ENCODE peak calls at places on chromosomes 3 and 15, in seven cellular contexts. R is breast epithelium, V is heart right ventricle, Z is pancreas, Q is A673, I is psoas muscle, D is lower lobe of right lung. J is an unnamed sample.

GRCh38 chr3:149653564-149653963 is 4.3 kb downstream of the WWTR1 start:
- DNase-seq in I (no peak), Z (no peak), D (no peak), V (no peak), R (no peak), Q (no peak), J (no peak)

GRCh38 chr3:195542261-195542660 is 864 bp downstream of the PPP1R2 start:
- DNase-seq in V (no peak), D (no peak), Q (no peak), I (no peak), R (no peak), Z (no peak), J (no peak)

GRCh38 chr3:32544894-32545293 is 25.8 kb downstream of the DYNC1LI1 start:
- DNase-seq in D (no peak), Q (no peak), R (no peak), V (no peak), I (no peak), Z (no peak), J (no peak)

GRCh38 chr3:158845748-158846350 is 44.0 kb downstream of the MFSD1 start:
- DNase-seq in I (no peak), Q (peak; percentile 41), Z (peak; percentile 9), V (peak; percentile 13), D (no peak), R (no peak), J (peak; percentile 45)

GRCh38 chr3:77071364-77071763 is 31.5 kb downstream of the ROBO2 start:
- DNase-seq in I (no peak), Q (no peak), R (no peak), Z (no peak), D (no peak), V (no peak), J (no peak)

GRCh38 chr15:42863572-42864239 is 56.9 kb downstream of the TTBK2 start:
- DNase-seq in R (no peak), Q (no peak), V (no peak), Z (peak; percentile 11), I (no peak), D (no peak), J (no peak)

GRCh38 chr3:7015683-7016440 is 154.9 kb downstream of the GRM7 start:
- DNase-seq in V (no peak), Z (no peak), I (no peak), Q (no peak), R (no peak), D (no peak), J (no peak)

GRCh38 chr3:96959902-96960596 is 145.7 kb downstream of the EPHA6 start:
- DNase-seq in D (no peak), R (no peak), Q (no peak), V (no peak), Z (no peak), I (no peak), J (no peak)

GRCh38 chr15:43249699-43250203 is 17.0 kb downstream of the TGM5 start:
- DNase-seq in I (no peak), D (no peak), Q (no peak), Z (no peak), V (no peak), R (no peak), J (no peak)

GRCh38 chr3:127226451-127226850 is 33.5 kb downstream of the PRR23E start:
- DNase-seq in R (no peak), D (no peak), V (no peak), Z (no peak), I (no peak), Q (no peak), J (no peak)

GRCh38 chr3:197456271-197457091 is 99.3 kb downstream of the BDH1 start:
- DNase-seq in D (peak; percentile 92), Z (peak; percentile 71), V (peak; percentile 85), R (peak; percentile 80), I (peak; percentile 92), Q (peak; percentile 91), J (peak; percentile 69)

GRCh38 chr15:27486676-27487290 is 515.8 kb downstream of the GABRG3 start:
- DNase-seq in D (no peak), Z (no peak), Q (no peak), V (no peak), I (no peak), R (no peak), J (no peak)

DNA sequence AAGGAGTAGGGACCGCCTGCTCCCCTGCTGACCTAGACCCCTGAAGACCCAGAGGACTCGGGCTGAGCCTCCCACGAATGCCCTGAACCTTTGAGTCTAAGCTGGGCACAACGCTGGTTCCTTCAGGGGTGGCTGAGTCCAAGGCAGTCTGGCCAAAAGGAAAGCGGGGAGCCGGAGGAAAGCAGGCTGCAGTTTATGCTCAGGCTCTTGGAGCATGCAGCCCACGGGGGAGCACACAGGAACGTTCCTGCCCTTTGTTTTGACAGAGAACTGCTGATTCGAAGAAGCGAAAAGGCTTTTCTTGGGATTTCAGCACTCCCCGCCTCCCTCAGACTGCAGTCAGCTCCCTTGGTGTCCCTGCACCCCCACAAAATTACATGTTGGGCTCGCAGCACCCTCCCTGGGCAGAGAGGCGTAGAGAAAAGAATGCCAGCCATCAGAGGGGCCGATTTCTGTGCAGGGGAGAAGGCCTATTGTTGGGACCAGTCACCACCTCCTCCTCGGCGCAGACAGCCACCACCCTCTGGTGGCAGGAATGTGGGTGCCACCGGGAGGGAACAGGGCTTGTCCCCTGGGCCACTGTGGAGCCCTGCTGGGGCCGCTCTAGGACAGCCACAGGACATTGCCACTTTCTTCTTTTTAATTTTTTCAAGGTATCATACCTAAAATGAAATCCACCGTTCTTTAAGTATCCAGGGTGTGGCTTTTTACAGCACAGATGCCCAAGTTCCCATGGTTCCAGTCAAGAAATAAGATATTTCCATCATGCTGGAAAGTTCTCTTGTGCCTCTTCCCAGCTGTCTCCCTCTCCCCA is 72.2 kb downstream of the SMAD6 start:
- DNase-seq in D (peak; percentile 88), Z (peak; percentile 87), V (peak; percentile 89), R (peak; percentile 89), I (peak; percentile 91), Q (peak; percentile 93), J (peak; percentile 42)
- H3K4me1 ChIP-seq in D (peaks cover 55% of the 10 kb centered on the region), Z (peaks cover 38% of the 10 kb centered on the region), V (peaks cover 82% of the 10 kb centered on the region), R (no peaks in the 10 kb centered on the region), I (peaks cover 16% of the 10 kb centered on the region), Q (peaks cover 55% of the 10 kb centered on the region), J (no peaks in the 10 kb centered on the region)

GRCh38 chr15:77068633-77069032 is 2.3 kb downstream of the TSPAN3 start:
- DNase-seq in V (no peak), R (no peak), Z (no peak), I (no peak), Q (no peak), D (no peak), J (no peak)

GRCh38 chr15:77069521-77070121 is 1.3 kb downstream of the TSPAN3 start:
- DNase-seq in Q (peak; percentile 26), V (no peak), R (no peak), D (peak; percentile 56), Z (peak; percentile 28), I (no peak), J (no peak)

GRCh38 chr15:77070180-77070499 is 769 bp downstream of the TSPAN3 start:
- DNase-seq in V (no peak), R (no peak), Q (no peak), D (no peak), Z (no peak), I (no peak), J (no peak)

GRCh38 chr15:77066961-77067690 is 3.8 kb downstream of the TSPAN3 start:
- DNase-seq in Q (no peak), V (no peak), Z (no peak), I (no peak), R (no peak), D (no peak), J (no peak)

DNA sequence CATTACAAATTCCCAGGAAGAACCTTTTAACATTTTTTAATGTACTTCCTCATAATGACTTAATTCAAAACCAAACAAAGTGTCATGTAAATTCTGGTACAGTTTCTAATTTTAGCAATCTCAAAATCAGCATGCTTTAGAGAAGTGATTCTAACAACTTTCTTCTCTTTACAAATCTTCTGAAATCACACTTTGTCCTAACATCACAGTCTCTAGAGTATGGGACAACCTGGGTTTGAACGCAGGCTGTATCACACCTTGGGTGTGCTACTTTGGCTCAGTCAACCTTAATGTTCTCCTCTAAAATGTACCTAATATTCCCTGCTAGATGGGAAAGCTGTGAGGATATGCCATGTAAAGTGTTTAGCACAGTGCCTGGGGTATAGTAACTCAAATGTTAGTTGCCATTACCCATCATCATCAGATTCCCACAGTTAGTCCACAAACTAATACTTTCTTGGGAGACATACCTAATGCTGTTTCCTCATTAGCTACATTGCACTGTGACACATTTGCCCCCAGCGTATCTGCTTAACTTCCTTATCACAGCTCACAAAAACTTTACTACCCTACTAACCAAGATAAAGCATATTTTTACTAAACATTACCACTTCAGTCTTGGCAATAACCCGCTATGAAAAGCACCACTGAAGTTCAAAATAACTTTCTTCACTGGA is 3.1 kb downstream of the TSPAN3 start:
- DNase-seq in V (no peak), D (no peak), Q (no peak), I (no peak), R (no peak), Z (no peak), J (no peak)
- H3K4me3 ChIP-seq in V (no peak overlapping the region), D (no peak overlapping the region), Q (no peak overlapping the region), I (no peak overlapping the region), R (no peak overlapping the region), Z (no peak overlapping the region), J (no peak overlapping the region)

GRCh38 chr3:84444726-84445521 is 513.9 kb upstream of the CADM2 start:
- DNase-seq in I (no peak), R (no peak), Z (no peak), D (no peak), Q (no peak), V (no peak), J (no peak)
- H3K27ac ChIP-seq in I (no peak overlapping the region), R (no peak overlapping the region), Z (no peak overlapping the region), D (no peak overlapping the region), Q (no peak overlapping the region), V (no peak overlapping the region), J (no peak overlapping the region)

GRCh38 chr3:124998247-124998630 is 57.6 kb downstream of the HEG1 start:
- DNase-seq in D (no peak), V (no peak), Z (no peak), Q (no peak), I (no peak), R (no peak), J (no peak)

GRCh38 chr3:124999317-124999716 is 56.5 kb downstream of the HEG1 start:
- DNase-seq in R (no peak), Z (peak; percentile 43), Q (no peak), D (no peak), I (no peak), V (no peak), J (no peak)

GRCh38 chr3:125000661-125001060 is 55.1 kb downstream of the HEG1 start:
- DNase-seq in D (no peak), Q (no peak), I (no peak), Z (no peak), R (no peak), V (no peak), J (no peak)

GRCh38 chr3:125001557-125002413 is 54.0 kb downstream of the HEG1 start:
- DNase-seq in Z (no peak), V (no peak), R (no peak), D (no peak), I (no peak), Q (no peak), J (no peak)

GRCh38 chr3:124999897-125000296 is 55.9 kb downstream of the HEG1 start:
- DNase-seq in I (no peak), D (no peak), R (no peak), Q (no peak), Z (peak; percentile 63), V (no peak), J (no peak)
- H3K4me1 ChIP-seq in I (peaks cover 37% of the 10 kb centered on the region), D (peaks cover 86% of the 10 kb centered on the region), R (no peaks in the 10 kb centered on the region), Q (peaks cover 12% of the 10 kb centered on the region), Z (peaks cover 40% of the 10 kb centered on the region), V (peaks cover 100% of the 10 kb centered on the region), J (no peaks in the 10 kb centered on the region)

J was measured in CD4-positive, CD25-positive, alpha-beta regulatory T cell.